ENCODE peak calls at places on chromosomes 1 and 21, in six cellular contexts. One of them, this sample, is unnamed.

GRCh38 chr1:117735045-117735992 is 129.5 kb downstream of the TENT5C start:
- DNase-seq in pancreas: no peak
- DNase-seq in heart right ventricle: no peak
- DNase-seq in left ventricle myocardium inferior: no peak
- DNase-seq in OCI-LY7: peak
- DNase-seq in IMR-90: peak
- DNase-seq in this sample: peak

GRCh38 chr1:67642694-67643093 is 42.3 kb upstream of the GADD45A start:
- DNase-seq in OCI-LY7: no peak
- DNase-seq in left ventricle myocardium inferior: no peak
- DNase-seq in IMR-90: no peak
- DNase-seq in pancreas: no peak
- DNase-seq in heart right ventricle: peak
- DNase-seq in this sample: peak

GRCh38 chr1:46301406-46302090 is 1.9 kb downstream of the LRRC41 start:
- DNase-seq in OCI-LY7: no peak
- DNase-seq in pancreas: no peak
- DNase-seq in IMR-90: peak
- DNase-seq in left ventricle myocardium inferior: no peak
- DNase-seq in heart right ventricle: peak
- DNase-seq in this sample: peak

GRCh38 chr1:50179639-50180038 is 70.9 kb downstream of the ELAVL4 start:
- DNase-seq in pancreas: no peak
- DNase-seq in heart right ventricle: no peak
- DNase-seq in left ventricle myocardium inferior: no peak
- DNase-seq in IMR-90: no peak
- DNase-seq in OCI-LY7: no peak
- DNase-seq in this sample: no peak

GRCh38 chr1:23590058-23590783 is 30.9 kb upstream of the ID3 start:
- DNase-seq in left ventricle myocardium inferior: no peak
- DNase-seq in OCI-LY7: peak
- DNase-seq in heart right ventricle: no peak
- DNase-seq in pancreas: no peak
- DNase-seq in IMR-90: peak
- DNase-seq in this sample: no peak

GRCh38 chr1:210416681-210417080 is 88.0 kb downstream of the HHAT start:
- DNase-seq in left ventricle myocardium inferior: no peak
- DNase-seq in OCI-LY7: no peak
- DNase-seq in IMR-90: no peak
- DNase-seq in heart right ventricle: no peak
- DNase-seq in pancreas: no peak
- DNase-seq in this sample: no peak

GRCh38 chr1:101150676-101151075 is 86.1 kb upstream of the S1PR1 start:
- DNase-seq in OCI-LY7: no peak
- DNase-seq in heart right ventricle: no peak
- DNase-seq in left ventricle myocardium inferior: no peak
- DNase-seq in pancreas: no peak
- DNase-seq in IMR-90: peak
- DNase-seq in this sample: peak

GRCh38 chr1:42172394-42173133 is 8.0 kb upstream of the GUCA2A start:
- DNase-seq in OCI-LY7: no peak
- DNase-seq in heart right ventricle: peak
- DNase-seq in pancreas: peak
- DNase-seq in IMR-90: no peak
- DNase-seq in left ventricle myocardium inferior: peak
- DNase-seq in this sample: peak

GRCh38 chr1:116679091-116679827 is 11.7 kb upstream of the IGSF3 start:
- DNase-seq in pancreas: no peak
- DNase-seq in IMR-90: no peak
- DNase-seq in heart right ventricle: no peak
- DNase-seq in left ventricle myocardium inferior: no peak
- DNase-seq in OCI-LY7: no peak
- DNase-seq in this sample: no peak

GRCh38 chr1:160244209-160244608 is 18.1 kb downstream of the DCAF8 start:
- DNase-seq in IMR-90: no peak
- DNase-seq in heart right ventricle: no peak
- DNase-seq in OCI-LY7: no peak
- DNase-seq in pancreas: no peak
- DNase-seq in left ventricle myocardium inferior: no peak
- DNase-seq in this sample: no peak

GRCh38 chr1:224851210-224851849 is 78.1 kb upstream of the DNAH14 start:
- DNase-seq in heart right ventricle: peak
- DNase-seq in left ventricle myocardium inferior: peak
- DNase-seq in OCI-LY7: peak
- DNase-seq in pancreas: peak
- DNase-seq in IMR-90: peak
- DNase-seq in this sample: peak

GRCh38 chr1:67583462-67583950 is 101.5 kb upstream of the GADD45A start:
- DNase-seq in heart right ventricle: no peak
- DNase-seq in left ventricle myocardium inferior: no peak
- DNase-seq in pancreas: no peak
- DNase-seq in OCI-LY7: no peak
- DNase-seq in IMR-90: no peak
- DNase-seq in this sample: peak

GRCh38 chr21:36654341-36654740 is 44.6 kb upstream of the SIM2 start:
- DNase-seq in left ventricle myocardium inferior: no peak
- DNase-seq in OCI-LY7: no peak
- DNase-seq in pancreas: no peak
- DNase-seq in heart right ventricle: no peak
- DNase-seq in IMR-90: no peak
- DNase-seq in this sample: no peak

GRCh38 chr1:214337015-214337414 is 56.1 kb downstream of the SMYD2 start:
- DNase-seq in OCI-LY7: no peak
- DNase-seq in heart right ventricle: no peak
- DNase-seq in pancreas: no peak
- DNase-seq in left ventricle myocardium inferior: no peak
- DNase-seq in IMR-90: no peak
- DNase-seq in this sample: no peak

GRCh38 chr1:118987431-118988185 is 535 bp downstream of the TBX15 start:
- DNase-seq in heart right ventricle: no peak
- DNase-seq in OCI-LY7: no peak
- DNase-seq in pancreas: no peak
- DNase-seq in left ventricle myocardium inferior: no peak
- DNase-seq in IMR-90: no peak
- DNase-seq in this sample: peak

GRCh38 chr21:43193651-43194302 is 25.0 kb downstream of the CRYAA start:
- DNase-seq in OCI-LY7: peak
- DNase-seq in heart right ventricle: peak
- DNase-seq in pancreas: peak
- DNase-seq in left ventricle myocardium inferior: peak
- DNase-seq in IMR-90: peak
- DNase-seq in this sample: peak

GRCh38 chr1:115710859-115711624 is 57.5 kb downstream of the CASQ2 start:
- DNase-seq in heart right ventricle: no peak
- DNase-seq in IMR-90: no peak
- DNase-seq in pancreas: no peak
- DNase-seq in left ventricle myocardium inferior: no peak
- DNase-seq in OCI-LY7: no peak
- DNase-seq in this sample: no peak

GRCh38 chr1:209780276-209780675 is 4.1 kb downstream of the C1orf74 start:
- DNase-seq in pancreas: no peak
- DNase-seq in OCI-LY7: no peak
- DNase-seq in heart right ventricle: no peak
- DNase-seq in left ventricle myocardium inferior: no peak
- DNase-seq in IMR-90: no peak
- DNase-seq in this sample: no peak

GRCh38 chr1:224450164-224450955 is 15.8 kb upstream of the WDR26 start:
- DNase-seq in heart right ventricle: no peak
- DNase-seq in OCI-LY7: no peak
- DNase-seq in pancreas: no peak
- DNase-seq in left ventricle myocardium inferior: no peak
- DNase-seq in IMR-90: no peak
- DNase-seq in this sample: peak

GRCh38 chr1:229300099-229300757 is 29.3 kb downstream of the RAB4A start:
- DNase-seq in left ventricle myocardium inferior: no peak
- DNase-seq in heart right ventricle: no peak
- DNase-seq in OCI-LY7: no peak
- DNase-seq in IMR-90: no peak
- DNase-seq in pancreas: no peak
- DNase-seq in this sample: no peak

GRCh38 chr1:11802616-11802972 is 3.2 kb downstream of the MTHFR start:
- DNase-seq in OCI-LY7: no peak
- DNase-seq in pancreas: no peak
- DNase-seq in IMR-90: peak
- DNase-seq in heart right ventricle: no peak
- DNase-seq in left ventricle myocardium inferior: no peak
- DNase-seq in this sample: no peak

GRCh38 chr1:165842363-165843129 is 15.1 kb downstream of the UCK2 start:
- DNase-seq in heart right ventricle: no peak
- DNase-seq in IMR-90: peak
- DNase-seq in pancreas: no peak
- DNase-seq in OCI-LY7: peak
- DNase-seq in left ventricle myocardium inferior: no peak
- DNase-seq in this sample: peak

GRCh38 chr21:24428539-24429186 is 1178.6 kb downstream of the MRPL39 start:
- DNase-seq in OCI-LY7: no peak
- DNase-seq in heart right ventricle: no peak
- DNase-seq in left ventricle myocardium inferior: no peak
- DNase-seq in IMR-90: no peak
- DNase-seq in pancreas: no peak
- DNase-seq in this sample: no peak

GRCh38 chr1:42816600-42817439 is at the start of the genes ERMAP and SVBP:
- DNase-seq in IMR-90: peak
- DNase-seq in pancreas: peak
- DNase-seq in OCI-LY7: peak
- DNase-seq in left ventricle myocardium inferior: peak
- DNase-seq in heart right ventricle: peak
- DNase-seq in this sample: peak

GRCh38 chr1:52032785-52033131 is 852 bp downstream of the KTI12 start:
- DNase-seq in heart right ventricle: peak
- DNase-seq in OCI-LY7: peak
- DNase-seq in left ventricle myocardium inferior: peak
- DNase-seq in pancreas: peak
- DNase-seq in IMR-90: peak
- DNase-seq in this sample: peak

GRCh38 chr1:218346391-218347204 is 1.5 kb downstream of the TGFB2 start:
- DNase-seq in IMR-90: peak
- DNase-seq in left ventricle myocardium inferior: no peak
- DNase-seq in OCI-LY7: no peak
- DNase-seq in heart right ventricle: peak
- DNase-seq in pancreas: peak
- DNase-seq in this sample: peak

GRCh38 chr1:53733975-53734649 is 4.9 kb downstream of the GLIS1 start:
- DNase-seq in pancreas: no peak
- DNase-seq in IMR-90: peak
- DNase-seq in OCI-LY7: no peak
- DNase-seq in heart right ventricle: no peak
- DNase-seq in left ventricle myocardium inferior: no peak
- DNase-seq in this sample: peak
- H3K4me3 ChIP-seq in pancreas: no peak
- H3K4me3 ChIP-seq in IMR-90: no peak
- H3K4me3 ChIP-seq in OCI-LY7: no peak
- H3K4me3 ChIP-seq in heart right ventricle: no peak
- H3K4me3 ChIP-seq in left ventricle myocardium inferior: no peak
- H3K4me3 ChIP-seq in this sample: no peak

DNA sequence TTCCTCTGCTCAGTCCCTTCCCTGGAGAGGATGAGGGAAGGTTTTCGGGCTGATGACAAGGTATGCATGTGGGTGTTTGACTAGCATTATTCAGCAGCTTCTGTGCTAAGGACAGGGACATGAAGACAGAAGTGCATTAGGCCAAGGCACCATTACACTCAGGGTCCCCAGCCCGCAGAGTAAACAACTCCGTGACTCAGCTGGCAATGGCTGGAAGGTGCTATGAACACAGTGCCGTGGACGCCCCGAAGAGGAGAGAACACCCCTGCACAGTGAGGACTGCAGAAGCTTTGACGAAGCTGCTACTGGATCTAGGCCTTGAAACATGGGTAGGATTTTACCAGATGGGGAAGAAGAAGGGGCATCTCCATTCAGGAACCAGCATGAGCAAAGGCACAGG is 13.7 kb upstream of the EPS8L3 start:
- DNase-seq in heart right ventricle: peak
- DNase-seq in IMR-90: no peak
- DNase-seq in OCI-LY7: no peak
- DNase-seq in pancreas: no peak
- DNase-seq in left ventricle myocardium inferior: peak
- DNase-seq in this sample: no peak
- TF ChIP-seq CTCF in heart right ventricle: no peak
- TF ChIP-seq CTCF in IMR-90: no peak
- TF ChIP-seq CTCF in OCI-LY7: no peak
- TF ChIP-seq CTCF in pancreas: no peak
- TF ChIP-seq CTCF in left ventricle myocardium inferior: no peak
- TF ChIP-seq CTCF in this sample: no peak

DNA sequence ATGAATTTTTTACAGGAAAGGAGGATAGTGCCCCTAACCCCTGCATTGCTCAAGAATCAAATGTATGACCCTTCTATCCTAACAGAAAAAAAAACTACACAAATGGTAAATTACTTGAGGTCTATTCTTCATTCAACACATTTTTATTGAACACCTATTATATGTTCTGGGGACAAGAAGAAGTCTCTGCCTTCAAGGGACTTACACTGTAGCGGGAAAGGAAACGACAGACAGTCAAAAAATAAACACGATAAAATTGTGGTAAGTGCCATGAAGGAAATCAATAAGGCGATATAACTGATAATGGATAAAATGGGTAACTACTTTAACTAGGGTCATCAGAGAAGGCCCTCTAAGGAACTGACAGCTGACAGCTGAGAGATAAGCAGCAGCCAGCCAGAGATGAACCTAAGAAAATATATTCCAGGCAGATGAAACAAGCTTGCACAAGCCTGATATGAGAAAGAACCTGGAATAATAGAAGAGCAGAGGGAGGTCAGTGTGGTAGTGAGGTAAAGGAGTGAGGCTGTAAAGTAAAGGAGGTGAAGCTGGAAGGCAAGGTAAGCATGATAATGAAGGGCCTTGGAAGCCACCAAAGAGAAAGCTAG is 66.4 kb downstream of the PHTF1 start:
- DNase-seq in heart right ventricle: no peak
- DNase-seq in left ventricle myocardium inferior: no peak
- DNase-seq in pancreas: no peak
- DNase-seq in IMR-90: no peak
- DNase-seq in OCI-LY7: no peak
- DNase-seq in this sample: no peak
- H3K4me3 ChIP-seq in heart right ventricle: no peak
- H3K4me3 ChIP-seq in left ventricle myocardium inferior: no peak
- H3K4me3 ChIP-seq in pancreas: no peak
- H3K4me3 ChIP-seq in IMR-90: no peak
- H3K4me3 ChIP-seq in OCI-LY7: no peak
- H3K4me3 ChIP-seq in this sample: no peak

DNA sequence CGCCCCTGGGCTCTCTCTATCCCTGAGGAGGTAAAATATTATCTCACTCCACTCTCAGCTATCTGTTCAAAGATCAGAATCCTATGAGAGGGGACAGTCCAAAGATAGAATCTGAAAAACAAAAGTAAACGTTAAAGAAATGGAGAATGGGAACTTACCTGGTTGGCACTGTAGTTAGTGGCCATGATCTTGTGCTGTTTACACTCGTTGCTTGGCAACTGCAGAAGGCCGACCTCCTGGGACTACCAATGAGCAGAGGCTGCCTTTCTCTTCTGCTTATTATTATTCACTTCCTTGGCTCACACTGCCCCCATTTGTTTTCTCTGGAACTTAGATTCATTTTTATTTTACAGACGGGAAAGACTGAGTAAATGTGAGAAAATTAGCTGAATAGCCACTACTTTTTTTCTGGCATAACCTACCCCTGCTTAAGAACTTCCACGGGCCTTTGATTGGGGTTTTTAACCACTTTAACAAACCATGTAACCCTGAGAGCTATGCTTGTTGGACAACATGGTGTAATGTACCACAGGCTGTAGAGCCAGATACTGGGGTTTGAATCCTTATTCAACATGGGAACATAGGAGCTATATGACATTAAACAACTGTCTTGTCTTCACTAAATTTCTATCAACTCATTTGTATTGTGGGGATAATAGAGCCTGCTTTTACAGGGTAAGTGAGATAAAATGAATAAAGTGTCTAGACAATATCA is at the start of gene CFAP126:
- DNase-seq in IMR-90: peak
- DNase-seq in pancreas: peak
- DNase-seq in left ventricle myocardium inferior: peak
- DNase-seq in OCI-LY7: peak
- DNase-seq in heart right ventricle: peak
- DNase-seq in this sample: peak
- TF ChIP-seq CTCF in IMR-90: peak
- TF ChIP-seq CTCF in pancreas: no peak
- TF ChIP-seq CTCF in left ventricle myocardium inferior: peak
- TF ChIP-seq CTCF in OCI-LY7: peak
- TF ChIP-seq CTCF in heart right ventricle: peak
- TF ChIP-seq CTCF in this sample: peak

This sample was measured in cardiac fibroblast.